ENCODE peak calls at places on chromosome 4, in ten cellular contexts. Z is activated T-helper 1 cell treated with anti-CD3 and anti-CD28 coated beads, Interleukin-12 subunit alpha, Interleukin-12 subunit beta, Interleukin-2, Interleukin-4 antibody, amounts not matched to agents 30 ng/mL and 10 ng/mL and 1 ng/mL, durations not matched to agents 14 hours and 24 hours and 36 hours; R is COR-L47; K is activated effector memory CD4-positive, alpha-beta T cell treated with anti-CD3 and anti-CD28 coated beads, Interleukin-2, amount 50 U/mL, for 16 hours; T is choroid plexus epithelial cell; X is HS-5; U is ELR; L is IMR-90; H is HepG2; F is GM04504. Q is an unnamed sample.

GRCh38 chr4:185582651-185583400 is 47.5 kb upstream of the PDLIM3 start:
- DNase-seq in H (no peak), T (peak), R (no peak), K (no peak), U (no peak), Z (no peak), X (no peak), L (no peak), F (no peak), Q (no peak)

GRCh38 chr4:165439344-165439743 is 60.5 kb downstream of the CPE start:
- DNase-seq in T (no peak), F (no peak), X (no peak), H (no peak), Z (no peak), U (no peak), L (no peak), K (no peak), R (no peak), Q (no peak)

GRCh38 chr4:24729041-24729730 is 66.2 kb upstream of the SOD3 start:
- DNase-seq in Z (no peak), R (no peak), L (no peak), K (no peak), T (no peak), X (no peak), H (no peak), U (no peak), F (no peak), Q (no peak)

GRCh38 chr4:1376391-1376840 is 29.4 kb downstream of the UVSSA start:
- DNase-seq in X (no peak), T (no peak), R (no peak), Z (no peak), F (no peak), L (no peak), H (no peak), U (no peak), K (no peak), Q (no peak)

GRCh38 chr4:91600301-91600700 is 703.5 kb upstream of the GRID2 start:
- DNase-seq in H (no peak), R (no peak), Z (no peak), U (no peak), T (no peak), X (no peak), L (no peak), F (no peak), K (no peak), Q (no peak)

GRCh38 chr4:93394488-93395185 is 433.9 kb upstream of the ATOH1 start:
- DNase-seq in X (peak), K (no peak), R (no peak), L (peak), T (peak), U (no peak), F (no peak), H (no peak), Z (no peak), Q (no peak)

GRCh38 chr4:105092768-105093167 is 53.9 kb upstream of the TET2 start:
- DNase-seq in T (no peak), F (no peak), U (peak), Z (no peak), K (no peak), X (no peak), H (no peak), L (peak), R (no peak), Q (peak)

GRCh38 chr4:8780086-8780485 is 91.6 kb downstream of the HMX1 start:
- DNase-seq in F (no peak), K (no peak), H (no peak), L (no peak), X (no peak), U (no peak), R (no peak), T (no peak), Z (no peak), Q (no peak)

GRCh38 chr4:40656221-40656863 is 26.7 kb upstream of the RBM47 start:
- DNase-seq in T (no peak), L (no peak), X (no peak), Z (no peak), F (no peak), K (no peak), R (no peak), H (no peak), U (no peak), Q (no peak)

GRCh38 chr4:140757220-140757607 is 1.0 kb upstream of the TBC1D9 start:
- DNase-seq in H (no peak), Z (no peak), R (no peak), L (no peak), T (no peak), K (no peak), X (no peak), U (no peak), F (no peak), Q (no peak)

GRCh38 chr4:56757270-56757746 is 64.2 kb downstream of the SPINK2 start:
- DNase-seq in K (peak), R (no peak), T (peak), U (peak), X (peak), L (peak), H (no peak), Z (peak), F (no peak), Q (peak)

GRCh38 chr4:145099653-145100052 is 1.5 kb downstream of the ABCE1 start:
- DNase-seq in X (no peak), L (peak), H (peak), T (no peak), U (peak), R (no peak), F (no peak), Z (no peak), K (no peak), Q (no peak)

GRCh38 chr4:8701101-8702019 is 108.8 kb downstream of the CPZ start:
- DNase-seq in X (no peak), K (peak), U (no peak), R (no peak), F (no peak), T (no peak), L (no peak), H (no peak), Z (no peak), Q (no peak)

GRCh38 chr4:8874896-8875680 is 3.4 kb upstream of the HMX1 start:
- DNase-seq in H (no peak), T (no peak), U (no peak), X (no peak), K (no peak), R (no peak), L (no peak), F (no peak), Z (no peak), Q (no peak)

GRCh38 chr4:92163348-92163747 is 140.4 kb upstream of the GRID2 start:
- DNase-seq in T (peak), H (no peak), U (no peak), K (no peak), X (no peak), L (peak), Z (no peak), F (no peak), R (no peak), Q (no peak)

GRCh38 chr4:80409798-80410197 is 74.3 kb downstream of the CFAP299 start:
- DNase-seq in F (no peak), Z (no peak), T (no peak), X (no peak), R (no peak), K (no peak), H (no peak), U (no peak), L (no peak), Q (no peak)

Q was measured in kidney tubule cell.